ENCODE peak calls at places on chromosomes 13 and 19, in six cellular contexts. T is heart right ventricle; A is fibroblast of mammary gland; B is BE2C; M is activated gamma-delta T cell treated with anti-CD3 and anti-CD28 coated beads, Interleukin-2, amount 50 U/mL, for 16 hours; S is GM13977. H is an unnamed sample.

GRCh38 chr19:40600086-40600917 is 867 bp upstream of the LTBP4 start:
- DNase-seq in T (peak; percentile 71), A (no peak), B (no peak), M (no peak), S (no peak), H (no peak)

GRCh38 chr13:110230661-110231347 is 76.2 kb downstream of the COL4A1 start:
- DNase-seq in T (no peak), A (no peak), B (no peak), M (no peak), S (no peak), H (no peak)

GRCh38 chr13:76745246-76746200 is 140.7 kb downstream of the KCTD12 start:
- DNase-seq in T (no peak), A (no peak), B (no peak), M (no peak), S (peak; percentile 25), H (peak; percentile 78)

GRCh38 chr19:35628264-35628564 is 622 bp upstream of the RBM42 start:
- DNase-seq in T (no peak), A (no peak), B (no peak), M (no peak), S (no peak), H (no peak)

GRCh38 chr19:33815410-33816340 is 19.0 kb downstream of the KCTD15 start:
- DNase-seq in T (no peak), A (peak; percentile 35), B (no peak), M (no peak), S (no peak), H (no peak)

GRCh38 chr19:33186431-33186830 is 7.7 kb upstream of the LRP3 start:
- DNase-seq in T (no peak), A (no peak), B (no peak), M (no peak), S (no peak), H (no peak)

GRCh38 chr13:100608906-100609305 is 20.3 kb upstream of the GGACT start:
- DNase-seq in T (no peak), A (no peak), B (no peak), M (no peak), S (peak; percentile 78), H (peak; percentile 68)

GRCh38 chr13:110228936-110229904 is 77.7 kb downstream of the COL4A1 start:
- DNase-seq in T (no peak), A (peak; percentile 46), B (no peak), M (no peak), S (no peak), H (no peak)

GRCh38 chr19:50632151-50632835 is 7.4 kb downstream of the SYT3 start:
- DNase-seq in T (no peak), A (no peak), B (no peak), M (no peak), S (no peak), H (no peak)

GRCh38 chr19:33133438-33134031 is 1.6 kb downstream of the WDR88 start:
- DNase-seq in T (no peak), A (peak; percentile 36), B (peak; percentile 74), M (no peak), S (no peak), H (no peak)